ENCODE peak calls at places on chromosomes 5 and 9, in six cellular contexts. One of them, this sample, is unnamed.

GRCh38 chr9:70587143-70587710 is 172.8 kb upstream of the KLF9 start:
- DNase-seq in K562: no peak
- DNase-seq in H1: no peak
- DNase-seq in HCT116: no peak
- DNase-seq in SK-N-SH: no peak
- DNase-seq in HepG2: no peak
- DNase-seq in this sample: no peak

GRCh38 chr9:100759166-100759565 is 181.3 kb downstream of the CAVIN4 start:
- DNase-seq in K562: no peak
- DNase-seq in H1: no peak
- DNase-seq in HCT116: no peak
- DNase-seq in SK-N-SH: peak; percentile 3
- DNase-seq in HepG2: no peak
- DNase-seq in this sample: no peak

GRCh38 chr5:74684900-74685851 is at the start of gene HEXB:
- DNase-seq in K562: peak; percentile 91
- DNase-seq in H1: peak; percentile 51
- DNase-seq in HCT116: peak; percentile 51
- DNase-seq in SK-N-SH: peak; percentile 95
- DNase-seq in HepG2: peak; percentile 73
- DNase-seq in this sample: peak; percentile 91

GRCh38 chr9:15423328-15423985 is 781 bp downstream of the SNAPC3 start:
- DNase-seq in K562: no peak
- DNase-seq in H1: no peak
- DNase-seq in HCT116: no peak
- DNase-seq in SK-N-SH: peak; percentile 52
- DNase-seq in HepG2: no peak
- DNase-seq in this sample: peak; percentile 34

GRCh38 chr9:135183069-135183468 is 95.6 kb downstream of the OLFM1 start:
- DNase-seq in K562: no peak
- DNase-seq in H1: no peak
- DNase-seq in HCT116: no peak
- DNase-seq in SK-N-SH: no peak
- DNase-seq in HepG2: no peak
- DNase-seq in this sample: no peak

GRCh38 chr9:23545728-23546127 is 280.3 kb downstream of the ELAVL2 start:
- DNase-seq in K562: no peak
- DNase-seq in H1: no peak
- DNase-seq in HCT116: no peak
- DNase-seq in SK-N-SH: no peak
- DNase-seq in HepG2: no peak
- DNase-seq in this sample: no peak

GRCh38 chr9:4214506-4214905 is 85.4 kb downstream of the GLIS3 start:
- DNase-seq in K562: no peak
- DNase-seq in H1: no peak
- DNase-seq in HCT116: no peak
- DNase-seq in SK-N-SH: no peak
- DNase-seq in HepG2: no peak
- DNase-seq in this sample: no peak

GRCh38 chr5:175477440-175477839 is 920 bp upstream of the SFXN1 start:
- DNase-seq in K562: no peak
- DNase-seq in H1: no peak
- DNase-seq in HCT116: no peak
- DNase-seq in SK-N-SH: no peak
- DNase-seq in HepG2: no peak
- DNase-seq in this sample: no peak

GRCh38 chr5:161271816-161272215 is 274.7 kb downstream of the GABRB2 start:
- DNase-seq in K562: no peak
- DNase-seq in H1: no peak
- DNase-seq in HCT116: no peak
- DNase-seq in SK-N-SH: no peak
- DNase-seq in HepG2: no peak
- DNase-seq in this sample: no peak

GRCh38 chr5:177546262-177546741 is 8.1 kb downstream of the FAM193B start:
- DNase-seq in K562: no peak
- DNase-seq in H1: peak; percentile 31
- DNase-seq in HCT116: no peak
- DNase-seq in SK-N-SH: no peak
- DNase-seq in HepG2: peak; percentile 93
- DNase-seq in this sample: no peak

GRCh38 chr5:122738088-122738487 is 36.8 kb upstream of the SNX2 start:
- DNase-seq in K562: no peak
- DNase-seq in H1: no peak
- DNase-seq in HCT116: no peak
- DNase-seq in SK-N-SH: no peak
- DNase-seq in HepG2: no peak
- DNase-seq in this sample: peak; percentile 61

GRCh38 chr9:6931913-6932312 is 174.1 kb downstream of the KDM4C start:
- DNase-seq in K562: peak; percentile 48
- DNase-seq in H1: no peak
- DNase-seq in HCT116: peak; percentile 74
- DNase-seq in SK-N-SH: no peak
- DNase-seq in HepG2: peak; percentile 65
- DNase-seq in this sample: no peak

GRCh38 chr9:113516840-113517577 is 53.5 kb downstream of the RGS3 start:
- DNase-seq in K562: no peak
- DNase-seq in H1: no peak
- DNase-seq in HCT116: no peak
- DNase-seq in SK-N-SH: no peak
- DNase-seq in HepG2: no peak
- DNase-seq in this sample: no peak

GRCh38 chr5:78638423-78638822 is 10.1 kb downstream of the LHFPL2 start:
- DNase-seq in K562: no peak
- DNase-seq in H1: no peak
- DNase-seq in HCT116: no peak
- DNase-seq in SK-N-SH: peak; percentile 64
- DNase-seq in HepG2: peak; percentile 56
- DNase-seq in this sample: no peak

GRCh38 chr9:123419091-123419490 is 63.1 kb downstream of the CRB2 start:
- DNase-seq in K562: no peak
- DNase-seq in H1: no peak
- DNase-seq in HCT116: no peak
- DNase-seq in SK-N-SH: no peak
- DNase-seq in HepG2: no peak
- DNase-seq in this sample: no peak

GRCh38 chr5:136729901-136730355 is 364.6 kb upstream of the TRPC7 start:
- DNase-seq in K562: no peak
- DNase-seq in H1: no peak
- DNase-seq in HCT116: peak; percentile 34
- DNase-seq in SK-N-SH: peak; percentile 12
- DNase-seq in HepG2: no peak
- DNase-seq in this sample: no peak

GRCh38 chr9:71820516-71820915 is 52.2 kb upstream of the CEMIP2 start:
- DNase-seq in K562: no peak
- DNase-seq in H1: no peak
- DNase-seq in HCT116: no peak
- DNase-seq in SK-N-SH: no peak
- DNase-seq in HepG2: no peak
- DNase-seq in this sample: no peak

GRCh38 chr5:139657363-139658321 is 9.5 kb downstream of the CXXC5 start:
- DNase-seq in K562: no peak
- DNase-seq in H1: no peak
- DNase-seq in HCT116: no peak
- DNase-seq in SK-N-SH: no peak
- DNase-seq in HepG2: no peak
- DNase-seq in this sample: no peak

GRCh38 chr5:139653616-139654015 is 5.5 kb downstream of the CXXC5 start:
- DNase-seq in K562: no peak
- DNase-seq in H1: no peak
- DNase-seq in HCT116: no peak
- DNase-seq in SK-N-SH: no peak
- DNase-seq in HepG2: no peak
- DNase-seq in this sample: no peak

GRCh38 chr5:139654875-139655491 is 6.8 kb downstream of the CXXC5 start:
- DNase-seq in K562: no peak
- DNase-seq in H1: no peak
- DNase-seq in HCT116: no peak
- DNase-seq in SK-N-SH: peak; percentile 75
- DNase-seq in HepG2: no peak
- DNase-seq in this sample: no peak

GRCh38 chr5:139654464-139654863 is 6.3 kb downstream of the CXXC5 start:
- DNase-seq in K562: no peak
- DNase-seq in H1: no peak
- DNase-seq in HCT116: no peak
- DNase-seq in SK-N-SH: no peak
- DNase-seq in HepG2: no peak
- DNase-seq in this sample: no peak

DNA sequence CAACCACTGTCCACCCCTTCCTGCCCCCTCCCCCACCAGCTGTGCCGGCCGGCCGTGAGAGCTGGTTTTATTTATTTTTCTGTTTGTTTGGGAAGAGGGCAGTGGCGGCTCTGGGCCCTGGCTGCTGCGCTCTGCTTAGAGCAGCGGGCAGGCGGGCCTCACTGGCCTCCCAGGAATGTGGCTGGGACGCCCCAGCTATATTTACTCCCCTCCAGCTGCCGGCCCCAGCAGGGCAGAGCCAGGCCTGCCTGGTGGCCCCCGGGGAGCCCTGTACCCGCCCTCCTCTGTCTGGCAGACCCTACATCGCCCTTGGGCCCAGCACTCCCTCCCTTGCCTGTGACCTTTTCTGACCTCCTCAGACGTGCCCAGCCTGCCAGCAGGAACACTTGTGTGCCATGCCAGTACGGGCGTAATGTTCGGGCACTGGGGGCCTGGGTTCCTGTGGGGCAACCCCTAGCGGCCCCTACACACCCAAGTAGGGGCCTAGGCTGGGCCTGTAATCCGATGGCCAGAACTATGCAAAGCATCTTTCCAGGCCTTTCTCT is 7.7 kb downstream of the CXXC5 start:
- DNase-seq in K562: no peak
- DNase-seq in H1: no peak
- DNase-seq in HCT116: no peak
- DNase-seq in SK-N-SH: peak; percentile 54
- DNase-seq in HepG2: peak; percentile 76
- DNase-seq in this sample: peak; percentile 86
- TF ChIP-seq JUND in K562: no peak
- TF ChIP-seq JUND in H1: no peak
- TF ChIP-seq JUND in HCT116: no peak
- TF ChIP-seq JUND in SK-N-SH: no peak
- TF ChIP-seq JUND in HepG2: no peak
- TF ChIP-seq JUND in this sample: no peak

GRCh38 chr5:133226186-133226585 is 174.4 kb downstream of the HSPA4 start:
- DNase-seq in K562: no peak
- DNase-seq in H1: no peak
- DNase-seq in HCT116: no peak
- DNase-seq in SK-N-SH: no peak
- DNase-seq in HepG2: no peak
- DNase-seq in this sample: no peak

GRCh38 chr5:133227082-133227481 is 175.3 kb downstream of the HSPA4 start:
- DNase-seq in K562: no peak
- DNase-seq in H1: no peak
- DNase-seq in HCT116: no peak
- DNase-seq in SK-N-SH: no peak
- DNase-seq in HepG2: no peak
- DNase-seq in this sample: no peak

GRCh38 chr5:133229931-133230664 is 178.3 kb downstream of the HSPA4 start:
- DNase-seq in K562: no peak
- DNase-seq in H1: no peak
- DNase-seq in HCT116: no peak
- DNase-seq in SK-N-SH: no peak
- DNase-seq in HepG2: no peak
- DNase-seq in this sample: no peak

GRCh38 chr5:133227897-133228296 is 176.1 kb downstream of the HSPA4 start:
- DNase-seq in K562: no peak
- DNase-seq in H1: no peak
- DNase-seq in HCT116: no peak
- DNase-seq in SK-N-SH: no peak
- DNase-seq in HepG2: no peak
- DNase-seq in this sample: no peak

DNA sequence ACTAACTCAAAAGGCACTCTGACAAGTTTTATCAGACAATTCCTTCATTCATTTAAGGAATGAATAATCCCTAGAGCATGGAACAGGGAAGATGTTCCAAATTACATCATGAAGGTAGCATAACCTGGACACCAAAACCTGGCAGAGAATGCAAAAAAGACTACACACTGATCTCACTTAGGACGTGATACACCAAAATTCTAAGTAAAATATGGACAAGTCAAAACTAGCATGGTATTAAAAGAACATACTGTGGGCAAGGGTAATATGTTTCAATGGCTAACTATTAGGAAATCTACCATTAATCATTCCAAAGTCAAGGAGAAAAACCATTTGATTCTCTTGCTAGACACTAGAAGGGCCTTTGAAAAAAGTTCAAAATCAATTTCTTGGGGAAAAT is 176.5 kb downstream of the HSPA4 start:
- DNase-seq in K562: no peak
- DNase-seq in H1: no peak
- DNase-seq in HCT116: no peak
- DNase-seq in SK-N-SH: no peak
- DNase-seq in HepG2: no peak
- DNase-seq in this sample: no peak
- TF ChIP-seq JUND in K562: no peak
- TF ChIP-seq JUND in H1: no peak
- TF ChIP-seq JUND in HCT116: no peak
- TF ChIP-seq JUND in SK-N-SH: no peak
- TF ChIP-seq JUND in HepG2: no peak
- TF ChIP-seq JUND in this sample: no peak

GRCh38 chr5:117486879-117487391 is 912.3 kb upstream of the SEMA6A start:
- DNase-seq in K562: no peak
- DNase-seq in H1: no peak
- DNase-seq in HCT116: peak; percentile 43
- DNase-seq in SK-N-SH: no peak
- DNase-seq in HepG2: no peak
- DNase-seq in this sample: peak; percentile 39
- TF ChIP-seq JUND in K562: no peak
- TF ChIP-seq JUND in H1: no peak
- TF ChIP-seq JUND in HCT116: peak; percentile 8
- TF ChIP-seq JUND in SK-N-SH: no peak
- TF ChIP-seq JUND in HepG2: no peak
- TF ChIP-seq JUND in this sample: no peak

DNA sequence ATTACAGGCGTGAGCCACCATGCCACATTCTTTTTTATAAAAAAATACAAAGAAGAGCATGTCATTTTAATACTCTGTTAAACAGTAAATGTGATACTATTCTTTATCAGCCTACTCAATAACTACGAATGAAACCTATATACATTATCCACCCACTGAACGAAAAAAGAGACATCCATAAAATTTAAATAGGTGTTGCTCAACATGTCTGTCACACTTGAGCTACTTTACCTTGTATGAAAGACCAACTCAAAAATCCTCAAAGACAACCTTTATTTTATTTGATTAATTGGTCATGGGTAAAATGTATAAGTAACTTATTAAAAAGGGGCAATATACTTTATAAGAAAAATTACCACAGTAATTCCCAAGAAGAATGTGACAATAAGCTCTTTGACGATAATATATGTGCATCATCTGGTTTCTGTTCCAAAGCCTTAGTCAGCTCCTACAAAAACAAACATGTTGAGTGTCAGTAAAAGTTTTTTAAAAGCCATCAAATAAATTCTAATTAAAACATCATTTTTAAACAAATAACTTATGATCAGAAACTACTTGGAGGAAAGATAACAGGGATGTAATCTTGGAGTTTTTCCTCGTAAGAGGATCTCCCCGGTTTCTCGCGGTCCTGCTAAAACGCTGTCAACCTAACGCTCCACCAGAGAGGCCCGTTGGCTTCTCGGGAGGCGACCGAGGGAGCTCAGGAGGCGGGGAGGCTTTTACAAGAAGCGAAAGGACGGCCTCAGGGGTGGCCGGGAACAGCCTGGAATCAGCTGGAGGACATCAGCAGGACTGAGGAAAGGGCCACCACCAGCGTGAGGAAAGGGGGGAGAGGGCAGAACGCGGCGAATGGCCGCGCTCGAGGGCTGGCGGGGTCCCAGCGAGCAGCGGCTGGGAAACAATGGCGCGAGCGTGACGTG is 13.5 kb upstream of the ANKRD18B start:
- DNase-seq in K562: peak; percentile 27
- DNase-seq in H1: no peak
- DNase-seq in HCT116: no peak
- DNase-seq in SK-N-SH: peak; percentile 77
- DNase-seq in HepG2: no peak
- DNase-seq in this sample: peak; percentile 7
- TF ChIP-seq JUND in K562: no peak
- TF ChIP-seq JUND in H1: no peak
- TF ChIP-seq JUND in HCT116: no peak
- TF ChIP-seq JUND in SK-N-SH: no peak
- TF ChIP-seq JUND in HepG2: no peak
- TF ChIP-seq JUND in this sample: no peak